ENCODE peak calls at places on chromosome 9, in nine cellular contexts. R, W, C, E, G, D, K, I and A are unnamed samples.

GRCh38 chr9:36174731-36175130 is 5.5 kb downstream of the CCIN start:
- DNase-seq in R (no peak), W (no peak), C (no peak), E (no peak), G (no peak), D (no peak), K (no peak), I (no peak), A (no peak)

GRCh38 chr9:78033870-78034269 is 2.3 kb upstream of the GNAQ start:
- DNase-seq in R (no peak), W (no peak), C (no peak), E (no peak), G (no peak), D (no peak), K (no peak), I (no peak), A (no peak)

GRCh38 chr9:102950341-102950740 is 44.8 kb upstream of the CYLC2 start:
- DNase-seq in R (no peak), W (no peak), C (no peak), E (no peak), G (no peak), D (no peak), K (no peak), I (peak; percentile 44), A (no peak)

GRCh38 chr9:12972608-12973589 is 198.1 kb downstream of the LURAP1L start:
- DNase-seq in R (no peak), W (no peak), C (no peak), E (no peak), G (no peak), D (no peak), K (no peak), I (no peak), A (no peak)

GRCh38 chr9:133861692-133862091 is 123.5 kb upstream of the SARDH start:
- DNase-seq in R (no peak), W (no peak), C (no peak), E (no peak), G (no peak), D (no peak), K (no peak), I (no peak), A (no peak)

GRCh38 chr9:7237473-7238243 is 479.9 kb downstream of the KDM4C start:
- DNase-seq in R (no peak), W (no peak), C (no peak), E (no peak), G (peak; percentile 2), D (peak; percentile 6), K (no peak), I (peak; percentile 19), A (no peak)

GRCh38 chr9:133374612-133375115 is 1.2 kb downstream of the SURF4 start:
- DNase-seq in R (no peak), W (no peak), C (no peak), E (no peak), G (no peak), D (peak; percentile 58), K (no peak), I (peak; percentile 25), A (no peak)

GRCh38 chr9:38715684-38716083 is 4.2 kb downstream of the FAM240B start:
- DNase-seq in R (no peak), W (no peak), C (no peak), E (no peak), G (no peak), D (no peak), K (no peak), I (no peak), A (no peak)

GRCh38 chr9:129328357-129329103 is 150.5 kb upstream of the IER5L start:
- DNase-seq in R (no peak), W (no peak), C (no peak), E (no peak), G (no peak), D (no peak), K (no peak), I (no peak), A (no peak)

GRCh38 chr9:79195904-79196303 is 375.9 kb upstream of the TLE4 start:
- DNase-seq in R (no peak), W (no peak), C (no peak), E (no peak), G (peak; percentile 53), D (peak; percentile 88), K (no peak), I (peak; percentile 55), A (no peak)

GRCh38 chr9:105354448-105354847 is 93.4 kb upstream of the FSD1L start:
- DNase-seq in R (no peak), W (no peak), C (no peak), E (no peak), G (no peak), D (no peak), K (no peak), I (no peak), A (no peak)

GRCh38 chr9:135084262-135084661 is 3.2 kb upstream of the OLFM1 start:
- DNase-seq in R (no peak), W (no peak), C (no peak), E (no peak), G (no peak), D (no peak), K (no peak), I (no peak), A (no peak)

GRCh38 chr9:111298831-111299603 is 31.0 kb downstream of the OR2K2 start:
- DNase-seq in R (peak; percentile 23), W (peak; percentile 45), C (peak; percentile 13), E (peak; percentile 50), G (peak; percentile 34), D (peak; percentile 84), K (peak; percentile 88), I (peak; percentile 56), A (peak; percentile 27)

GRCh38 chr9:87792831-87793288 is 66.9 kb downstream of the CTSL start:
- DNase-seq in R (peak; percentile 32), W (peak; percentile 77), C (no peak), E (no peak), G (no peak), D (peak; percentile 86), K (peak; percentile 95), I (peak; percentile 65), A (no peak)

GRCh38 chr9:15231788-15232635 is 75.0 kb downstream of the TTC39B start:
- DNase-seq in R (peak; percentile 25), W (no peak), C (peak; percentile 33), E (no peak), G (no peak), D (peak; percentile 52), K (no peak), I (no peak), A (peak; percentile 4)

GRCh38 chr9:127058645-127059021 is 63.8 kb downstream of the ANGPTL2 start:
- DNase-seq in R (no peak), W (no peak), C (no peak), E (peak; percentile 26), G (no peak), D (peak; percentile 43), K (no peak), I (no peak), A (no peak)

GRCh38 chr9:116115731-116116353 is 37.7 kb upstream of the PAPPA start:
- DNase-seq in R (no peak), W (no peak), C (no peak), E (no peak), G (no peak), D (peak; percentile 85), K (no peak), I (peak; percentile 37), A (no peak)

GRCh38 chr9:27519466-27520465 is 4.3 kb upstream of the IFNK start:
- DNase-seq in R (no peak), W (no peak), C (no peak), E (no peak), G (no peak), D (no peak), K (no peak), I (peak; percentile 59), A (no peak)

GRCh38 chr9:100669968-100670367 is 92.1 kb downstream of the CAVIN4 start:
- DNase-seq in R (no peak), W (no peak), C (no peak), E (no peak), G (no peak), D (no peak), K (no peak), I (no peak), A (no peak)

GRCh38 chr9:89274838-89275237 is 36.2 kb upstream of the CKS2 start:
- DNase-seq in R (no peak), W (no peak), C (no peak), E (no peak), G (peak; percentile 87), D (peak; percentile 90), K (no peak), I (peak; percentile 94), A (no peak)

GRCh38 chr9:129280236-129281231 is 102.5 kb upstream of the IER5L start:
- DNase-seq in R (no peak), W (no peak), C (no peak), E (no peak), G (no peak), D (no peak), K (peak; percentile 68), I (no peak), A (no peak)

GRCh38 chr9:78671785-78672184 is 374.9 kb downstream of the PSAT1 start:
- DNase-seq in R (no peak), W (no peak), C (no peak), E (no peak), G (no peak), D (no peak), K (no peak), I (no peak), A (no peak)

GRCh38 chr9:133060417-133060841 is 1.4 kb upstream of the CEL start:
- DNase-seq in R (no peak), W (no peak), C (no peak), E (no peak), G (no peak), D (no peak), K (no peak), I (no peak), A (peak; percentile 59)

GRCh38 chr9:114633452-114634089 is 22.5 kb downstream of the TMEM268 start:
- DNase-seq in R (no peak), W (no peak), C (no peak), E (no peak), G (no peak), D (no peak), K (peak; percentile 49), I (no peak), A (no peak)

GRCh38 chr9:6304232-6304631 is 23.9 kb upstream of the TPD52L3 start:
- DNase-seq in R (no peak), W (no peak), C (no peak), E (no peak), G (no peak), D (no peak), K (no peak), I (no peak), A (no peak)

GRCh38 chr9:20271107-20271506 is 351.2 kb downstream of the MLLT3 start:
- DNase-seq in R (no peak), W (no peak), C (no peak), E (peak; percentile 45), G (no peak), D (peak; percentile 64), K (no peak), I (no peak), A (no peak)

GRCh38 chr9:137614631-137615386 is 4.0 kb upstream of the EHMT1 start:
- DNase-seq in R (no peak), W (no peak), C (no peak), E (no peak), G (no peak), D (no peak), K (peak; percentile 77), I (no peak), A (no peak)

GRCh38 chr9:109779711-109780452 is at the start of gene PALM2AKAP2:
- DNase-seq in R (no peak), W (peak; percentile 74), C (peak; percentile 65), E (peak; percentile 43), G (no peak), D (peak; percentile 91), K (peak; percentile 90), I (peak; percentile 46), A (no peak)

GRCh38 chr9:72856985-72857631 is 95.7 kb downstream of the ALDH1A1 start:
- DNase-seq in R (peak; percentile 11), W (no peak), C (peak; percentile 19), E (peak; percentile 24), G (peak; percentile 29), D (peak; percentile 86), K (no peak), I (peak; percentile 66), A (peak; percentile 20)

GRCh38 chr9:90915693-90916092 is 114.1 kb downstream of the SYK start:
- DNase-seq in R (peak; percentile 20), W (no peak), C (peak; percentile 61), E (no peak), G (no peak), D (peak; percentile 51), K (no peak), I (peak; percentile 44), A (no peak)